ENCODE peak calls at places on chromosomes 6 and 20, in five cellular contexts. One of them, this sample, is unnamed.

GRCh38 chr6:136655251-136656014 is 105.2 kb upstream of the MAP7 start:
- DNase-seq in heart right ventricle: no peak
- DNase-seq in small intestine: no peak
- DNase-seq in cardiac muscle cell: no peak
- DNase-seq in GM23248: no peak
- DNase-seq in this sample: no peak

GRCh38 chr6:34144581-34145160 is 1.2 kb downstream of the GRM4 start:
- DNase-seq in GM23248: peak; percentile 27
- DNase-seq in small intestine: no peak
- DNase-seq in cardiac muscle cell: no peak
- DNase-seq in heart right ventricle: no peak
- DNase-seq in this sample: no peak

GRCh38 chr20:38842558-38842981 is 37.1 kb downstream of the PPP1R16B start:
- DNase-seq in GM23248: no peak
- DNase-seq in small intestine: no peak
- DNase-seq in cardiac muscle cell: no peak
- DNase-seq in heart right ventricle: no peak
- DNase-seq in this sample: peak; percentile 36

GRCh38 chr6:157267109-157267611 is 56.2 kb downstream of the TMEM242 start:
- DNase-seq in small intestine: no peak
- DNase-seq in heart right ventricle: no peak
- DNase-seq in GM23248: no peak
- DNase-seq in cardiac muscle cell: no peak
- DNase-seq in this sample: no peak

GRCh38 chr6:142722010-142722409 is 223.0 kb downstream of the HIVEP2 start:
- DNase-seq in cardiac muscle cell: no peak
- DNase-seq in heart right ventricle: no peak
- DNase-seq in small intestine: no peak
- DNase-seq in GM23248: no peak
- DNase-seq in this sample: no peak

GRCh38 chr6:74931567-74931966 is 274.3 kb downstream of the COL12A1 start:
- DNase-seq in GM23248: peak; percentile 79
- DNase-seq in cardiac muscle cell: peak; percentile 67
- DNase-seq in heart right ventricle: no peak
- DNase-seq in small intestine: no peak
- DNase-seq in this sample: no peak

GRCh38 chr6:128443553-128443952 is 76.8 kb downstream of the PTPRK start:
- DNase-seq in heart right ventricle: no peak
- DNase-seq in GM23248: peak; percentile 4
- DNase-seq in small intestine: no peak
- DNase-seq in cardiac muscle cell: peak; percentile 6
- DNase-seq in this sample: no peak

GRCh38 chr6:21933351-21933750 is 339.8 kb downstream of the SOX4 start:
- DNase-seq in small intestine: no peak
- DNase-seq in heart right ventricle: no peak
- DNase-seq in GM23248: no peak
- DNase-seq in cardiac muscle cell: no peak
- DNase-seq in this sample: no peak

GRCh38 chr6:37483502-37483901 is 16.2 kb downstream of the CCDC167 start:
- DNase-seq in small intestine: no peak
- DNase-seq in cardiac muscle cell: no peak
- DNase-seq in heart right ventricle: no peak
- DNase-seq in GM23248: no peak
- DNase-seq in this sample: no peak

GRCh38 chr6:75202676-75203131 is 3.1 kb downstream of the COL12A1 start:
- DNase-seq in cardiac muscle cell: peak; percentile 68
- DNase-seq in heart right ventricle: no peak
- DNase-seq in GM23248: peak; percentile 52
- DNase-seq in small intestine: no peak
- DNase-seq in this sample: no peak

GRCh38 chr6:42120895-42121865 is 21.2 kb downstream of the C6orf132 start:
- DNase-seq in small intestine: peak; percentile 69
- DNase-seq in cardiac muscle cell: no peak
- DNase-seq in GM23248: peak; percentile 64
- DNase-seq in heart right ventricle: no peak
- DNase-seq in this sample: no peak

GRCh38 chr6:146433881-146434741 is 109.5 kb upstream of the RAB32 start:
- DNase-seq in cardiac muscle cell: peak; percentile 35
- DNase-seq in small intestine: no peak
- DNase-seq in heart right ventricle: no peak
- DNase-seq in GM23248: peak; percentile 51
- DNase-seq in this sample: no peak

GRCh38 chr6:50889912-50890311 is 71.2 kb downstream of the TFAP2B start:
- DNase-seq in GM23248: no peak
- DNase-seq in cardiac muscle cell: no peak
- DNase-seq in heart right ventricle: no peak
- DNase-seq in small intestine: no peak
- DNase-seq in this sample: no peak

GRCh38 chr6:7978736-7979135 is 68.1 kb upstream of the TXNDC5 start:
- DNase-seq in cardiac muscle cell: peak; percentile 27
- DNase-seq in GM23248: no peak
- DNase-seq in small intestine: no peak
- DNase-seq in heart right ventricle: no peak
- DNase-seq in this sample: no peak

GRCh38 chr6:170206317-170206621 is 84.6 kb downstream of the DLL1 start:
- DNase-seq in small intestine: no peak
- DNase-seq in heart right ventricle: no peak
- DNase-seq in GM23248: no peak
- DNase-seq in cardiac muscle cell: no peak
- DNase-seq in this sample: no peak

GRCh38 chr20:50710492-50711063 is 19.2 kb upstream of the RIPOR3 start:
- DNase-seq in heart right ventricle: no peak
- DNase-seq in GM23248: peak; percentile 85
- DNase-seq in cardiac muscle cell: peak; percentile 54
- DNase-seq in small intestine: peak; percentile 34
- DNase-seq in this sample: no peak

GRCh38 chr6:84581494-84582259 is 182.7 kb downstream of the TBX18 start:
- DNase-seq in GM23248: peak; percentile 78
- DNase-seq in small intestine: no peak
- DNase-seq in heart right ventricle: no peak
- DNase-seq in cardiac muscle cell: peak; percentile 82
- DNase-seq in this sample: no peak

GRCh38 chr6:11766589-11767450 is 11.8 kb downstream of the ADTRP start:
- DNase-seq in small intestine: no peak
- DNase-seq in GM23248: peak; percentile 98
- DNase-seq in heart right ventricle: no peak
- DNase-seq in cardiac muscle cell: peak; percentile 92
- DNase-seq in this sample: no peak

GRCh38 chr20:51750037-51750769 is 18.0 kb downstream of the ATP9A start:
- DNase-seq in heart right ventricle: peak; percentile 55
- DNase-seq in small intestine: peak; percentile 98
- DNase-seq in GM23248: peak; percentile 98
- DNase-seq in cardiac muscle cell: peak; percentile 92
- DNase-seq in this sample: no peak

GRCh38 chr20:11090751-11091150 is 417.0 kb upstream of the JAG1 start:
- DNase-seq in small intestine: no peak
- DNase-seq in GM23248: no peak
- DNase-seq in heart right ventricle: no peak
- DNase-seq in cardiac muscle cell: no peak
- DNase-seq in this sample: no peak

GRCh38 chr20:44770480-44771171 is 25.0 kb downstream of the KCNK15 start:
- DNase-seq in small intestine: no peak
- DNase-seq in heart right ventricle: no peak
- DNase-seq in GM23248: no peak
- DNase-seq in cardiac muscle cell: peak; percentile 14
- DNase-seq in this sample: no peak

GRCh38 chr20:44771172-44771535 is 25.5 kb downstream of the KCNK15 start:
- DNase-seq in GM23248: no peak
- DNase-seq in small intestine: no peak
- DNase-seq in cardiac muscle cell: no peak
- DNase-seq in heart right ventricle: no peak
- DNase-seq in this sample: no peak

GRCh38 chr20:44768854-44769480 is 23.3 kb downstream of the KCNK15 start:
- DNase-seq in heart right ventricle: no peak
- DNase-seq in cardiac muscle cell: no peak
- DNase-seq in GM23248: no peak
- DNase-seq in small intestine: no peak
- DNase-seq in this sample: no peak

GRCh38 chr20:44768256-44768655 is 22.6 kb downstream of the KCNK15 start:
- DNase-seq in heart right ventricle: no peak
- DNase-seq in small intestine: no peak
- DNase-seq in GM23248: no peak
- DNase-seq in cardiac muscle cell: no peak
- DNase-seq in this sample: no peak

DNA sequence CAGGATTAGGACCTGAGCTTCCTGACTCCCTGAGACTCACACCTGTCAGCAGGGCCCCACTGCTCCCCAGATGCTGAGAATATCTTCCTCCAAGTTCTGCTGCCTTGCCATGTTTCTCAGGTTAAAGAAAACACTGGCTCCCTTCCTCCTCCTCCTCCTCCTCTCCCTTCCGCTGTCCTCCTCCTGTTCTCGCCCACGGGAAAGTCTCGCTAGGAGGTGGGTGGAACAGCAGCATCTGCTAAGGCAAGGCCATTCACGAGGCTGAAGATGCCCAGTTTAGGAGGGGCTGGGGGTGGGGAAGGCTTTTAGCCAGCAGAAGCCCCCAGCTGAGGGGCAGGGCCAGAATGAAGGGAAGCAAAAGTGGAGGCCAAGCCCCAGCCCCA is 23.8 kb downstream of the KCNK15 start:
- DNase-seq in GM23248: no peak
- DNase-seq in heart right ventricle: no peak
- DNase-seq in cardiac muscle cell: no peak
- DNase-seq in small intestine: no peak
- DNase-seq in this sample: no peak
- H3K4me1 ChIP-seq in GM23248: no peaks in the 10 kb centered on the region
- H3K4me1 ChIP-seq in heart right ventricle: no peaks in the 10 kb centered on the region
- H3K4me1 ChIP-seq in cardiac muscle cell: no peaks in the 10 kb centered on the region
- H3K4me1 ChIP-seq in small intestine: no peaks in the 10 kb centered on the region
- H3K4me1 ChIP-seq in this sample: no peaks in the 10 kb centered on the region

DNA sequence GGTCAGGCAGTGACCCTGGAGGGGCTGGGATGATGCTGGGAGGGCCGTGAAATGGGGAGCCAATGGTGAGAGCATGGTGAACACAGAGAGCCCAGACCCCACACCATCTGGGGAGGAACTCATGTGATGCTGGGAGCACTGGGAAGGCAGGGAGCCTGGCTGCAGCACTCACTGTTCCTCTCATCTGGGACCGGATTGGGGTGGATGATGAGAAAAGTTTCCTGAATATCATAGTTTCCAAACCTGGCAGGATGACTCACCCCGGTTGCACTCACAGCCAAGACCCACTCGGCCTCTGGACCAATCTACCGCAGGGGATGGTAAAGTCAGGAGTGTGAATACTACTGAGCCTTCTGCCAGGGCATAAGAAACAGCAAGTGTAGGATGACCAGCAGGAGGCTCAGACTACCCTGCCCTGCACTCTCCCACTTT is 21.8 kb downstream of the ULBP1 start:
- DNase-seq in heart right ventricle: no peak
- DNase-seq in GM23248: peak; percentile 31
- DNase-seq in small intestine: no peak
- DNase-seq in cardiac muscle cell: no peak
- DNase-seq in this sample: no peak
- H3K27me3 ChIP-seq in heart right ventricle: peaks cover 93% of the 10 kb centered on the region
- H3K27me3 ChIP-seq in GM23248: peaks cover 78% of the 10 kb centered on the region
- H3K27me3 ChIP-seq in small intestine: peaks cover 14% of the 10 kb centered on the region
- H3K27me3 ChIP-seq in cardiac muscle cell: peaks cover 95% of the 10 kb centered on the region
- H3K27me3 ChIP-seq in this sample: peaks cover 48% of the 10 kb centered on the region

DNA sequence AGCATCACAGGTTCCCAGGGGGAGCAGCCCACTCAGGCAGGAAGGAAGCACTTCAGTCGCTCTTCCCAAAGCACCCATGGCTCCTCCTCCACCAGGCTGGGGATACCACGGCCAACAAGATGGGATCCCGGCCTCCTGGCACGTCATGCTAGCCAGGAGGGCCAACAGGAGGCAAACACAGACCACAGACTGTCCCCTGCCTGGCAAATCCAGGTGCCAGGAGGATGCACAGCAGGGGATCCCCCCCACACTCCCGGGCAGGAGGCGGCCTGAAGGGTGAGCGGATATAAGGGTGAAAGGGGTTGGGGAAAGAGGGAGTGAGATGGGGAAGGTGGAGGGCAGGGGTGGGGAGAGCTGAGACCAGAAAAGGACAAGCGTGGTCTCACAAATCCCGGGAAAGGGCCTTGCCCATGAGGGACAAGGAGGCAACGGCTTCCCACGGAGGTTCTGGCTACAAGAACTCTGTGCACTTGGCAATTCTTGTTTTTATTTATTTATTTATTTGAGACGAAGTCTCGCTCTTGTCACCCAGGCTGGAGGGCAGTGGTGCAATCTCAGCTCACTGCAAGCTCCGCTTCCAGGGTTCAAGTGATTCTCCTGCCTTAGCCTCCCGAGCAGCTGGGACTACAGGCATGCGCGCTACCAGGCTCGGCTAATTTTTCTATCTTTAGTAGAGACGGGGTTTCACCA is 7.2 kb downstream of the PXDC1 start:
- DNase-seq in small intestine: no peak
- DNase-seq in cardiac muscle cell: peak; percentile 38
- DNase-seq in heart right ventricle: no peak
- DNase-seq in GM23248: peak; percentile 67
- DNase-seq in this sample: no peak
- H3K4me1 ChIP-seq in small intestine: peaks cover 2% of the 10 kb centered on the region
- H3K4me1 ChIP-seq in cardiac muscle cell: peaks cover 9% of the 10 kb centered on the region
- H3K4me1 ChIP-seq in heart right ventricle: peaks cover 72% of the 10 kb centered on the region
- H3K4me1 ChIP-seq in GM23248: peaks cover 85% of the 10 kb centered on the region
- H3K4me1 ChIP-seq in this sample: peaks cover 8% of the 10 kb centered on the region

GRCh38 chr20:58244517-58245030 is 16.1 kb upstream of the ANKRD60 start:
- DNase-seq in small intestine: no peak
- DNase-seq in GM23248: no peak
- DNase-seq in heart right ventricle: no peak
- DNase-seq in cardiac muscle cell: no peak
- DNase-seq in this sample: no peak

GRCh38 chr20:58239216-58239615 is 10.8 kb upstream of the ANKRD60 start:
- DNase-seq in heart right ventricle: no peak
- DNase-seq in cardiac muscle cell: no peak
- DNase-seq in GM23248: no peak
- DNase-seq in small intestine: no peak
- DNase-seq in this sample: no peak

GRCh38 chr20:58242824-58243223 is 14.4 kb upstream of the ANKRD60 start:
- DNase-seq in cardiac muscle cell: no peak
- DNase-seq in heart right ventricle: no peak
- DNase-seq in small intestine: no peak
- DNase-seq in GM23248: no peak
- DNase-seq in this sample: no peak

GRCh38 chr20:58243653-58244410 is 15.4 kb upstream of the ANKRD60 start:
- DNase-seq in GM23248: no peak
- DNase-seq in heart right ventricle: no peak
- DNase-seq in cardiac muscle cell: no peak
- DNase-seq in small intestine: no peak
- DNase-seq in this sample: no peak

DNA sequence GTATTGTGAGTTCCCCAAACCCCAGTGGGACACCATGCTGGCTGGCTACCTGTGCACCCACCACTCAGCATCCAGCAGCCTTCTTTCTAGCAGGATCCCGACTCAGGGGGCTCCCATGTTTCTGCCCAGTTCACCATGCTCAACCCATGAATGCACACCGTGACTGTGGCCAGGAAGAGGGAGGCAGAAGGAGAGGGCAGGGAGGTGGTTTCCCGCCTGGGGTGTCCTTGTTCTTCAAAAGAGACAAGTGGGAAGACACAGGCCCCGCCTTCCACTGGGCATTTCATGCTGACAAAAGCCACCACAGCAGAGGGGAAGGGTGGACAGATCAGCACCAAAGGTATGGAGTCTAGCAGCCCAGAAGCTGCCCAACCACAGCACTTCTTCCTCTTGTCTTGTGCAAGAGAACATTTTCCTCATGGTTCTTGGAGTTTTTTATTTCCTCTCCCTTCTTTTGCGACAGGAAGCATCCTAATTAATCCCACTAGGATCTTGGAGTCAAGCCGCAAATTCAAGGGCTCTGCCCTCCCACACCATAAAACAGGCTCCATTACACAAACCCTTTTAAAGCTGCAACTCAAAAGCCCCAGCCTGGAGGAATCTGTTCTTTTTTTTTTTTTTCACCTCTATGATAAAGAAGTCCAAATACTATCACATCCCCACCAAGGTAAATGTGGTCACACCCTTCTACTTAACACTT is 13.5 kb upstream of the ANKRD60 start:
- DNase-seq in GM23248: no peak
- DNase-seq in small intestine: no peak
- DNase-seq in cardiac muscle cell: no peak
- DNase-seq in heart right ventricle: no peak
- DNase-seq in this sample: no peak
- H3K27me3 ChIP-seq in GM23248: peaks cover 4% of the 10 kb centered on the region
- H3K27me3 ChIP-seq in small intestine: no peaks in the 10 kb centered on the region
- H3K27me3 ChIP-seq in cardiac muscle cell: no peaks in the 10 kb centered on the region
- H3K27me3 ChIP-seq in heart right ventricle: no peaks in the 10 kb centered on the region
- H3K27me3 ChIP-seq in this sample: no peaks in the 10 kb centered on the region